ENCODE peak calls at places on chromosomes 2 and 18, in six cellular contexts. T is RWPE1; K is ELR; V is stimulated activated naive B cell treated with anti-CD40 and anti-IgM and Interleukin-4, amounts not matched to agents 10 μg/mL and 1 μg/mL and 100 μg/mL, for 72 hours; H is stimulated activated CD4-positive, alpha-beta T cell treated with anti-CD3 and anti-CD28 coated beads, Interleukin-15, amount 100 ng/mL, for 48 hours; O is HS-5. G is an unnamed sample.

GRCh38 chr2:235594041-235594440 is 100.2 kb downstream of the AGAP1 start:
- DNase-seq in T (peak), K (peak), O (peak), V (no peak), H (no peak), G (peak)

GRCh38 chr2:120220756-120221155 is 2.4 kb downstream of the TMEM185B start:
- DNase-seq in T (no peak), O (no peak), V (no peak), K (no peak), H (no peak), G (no peak)

GRCh38 chr2:214104967-214105366 is 305.9 kb upstream of the VWC2L start:
- DNase-seq in H (no peak), K (no peak), T (no peak), O (no peak), V (no peak), G (no peak)

GRCh38 chr2:57882895-57883515 is 163.6 kb upstream of the VRK2 start:
- DNase-seq in V (no peak), K (no peak), T (no peak), O (no peak), H (no peak), G (peak)

GRCh38 chr18:2572144-2572682 is 856 bp downstream of the NDC80 start:
- DNase-seq in H (no peak), V (no peak), K (peak), T (no peak), O (no peak), G (no peak)

GRCh38 chr2:172101008-172101706 is 1.5 kb downstream of the DLX2 start:
- DNase-seq in K (no peak), O (no peak), H (no peak), V (no peak), T (no peak), G (no peak)

GRCh38 chr2:240960309-240960962 is 38.0 kb upstream of the SNED1 start:
- DNase-seq in T (no peak), K (no peak), H (no peak), O (no peak), V (no peak), G (no peak)

GRCh38 chr2:232633413-232634318 is at the start of gene EFHD1:
- DNase-seq in O (peak), K (peak), T (peak), V (peak), H (peak), G (peak)

GRCh38 chr2:178796079-178796677 is 11.0 kb downstream of the TTN start:
- DNase-seq in V (no peak), T (peak), K (peak), O (peak), H (no peak), G (peak)

GRCh38 chr2:119149611-119150010 is 8.9 kb downstream of the C1QL2 start:
- DNase-seq in O (no peak), T (no peak), H (no peak), K (no peak), V (no peak), G (no peak)

GRCh38 chr2:179444056-179444455 is 179.4 kb upstream of the SESTD1 start:
- DNase-seq in V (no peak), O (no peak), K (no peak), H (no peak), T (no peak), G (no peak)

GRCh38 chr18:75429975-75430374 is 2.5 kb upstream of the SMIM21 start:
- DNase-seq in K (peak), T (no peak), V (no peak), H (no peak), O (no peak), G (peak)

GRCh38 chr2:47534179-47534919 is 131.4 kb downstream of the MSH2 start:
- DNase-seq in H (no peak), T (peak), K (peak), O (peak), V (no peak), G (peak)

GRCh38 chr2:109382946-109383345 is 230.8 kb downstream of the SEPTIN10 start:
- DNase-seq in O (no peak), H (no peak), K (peak), T (peak), V (no peak), G (no peak)

GRCh38 chr2:28348921-28349320 is 43.7 kb upstream of the FOSL2 start:
- DNase-seq in H (no peak), O (no peak), V (no peak), K (no peak), T (no peak), G (no peak)

GRCh38 chr18:3350566-3351527 is 88.9 kb downstream of the MYL12B start:
- DNase-seq in T (peak), K (peak), V (no peak), O (no peak), H (no peak), G (peak)